ENCODE peak calls at places on chromosome 19, in six cellular contexts. X is activated CD4-positive, alpha-beta T cell treated with anti-CD3 and anti-CD28 coated beads, Interleukin-2, amount 50 U/mL, for 48 hours; Z is T-helper 2 cell; L is cardiac muscle cell; G is mucosa of descending colon; M is stimulated activated CD8-positive, alpha-beta memory T cell treated with anti-CD3 and anti-CD28 coated beads, Interleukin-4, amount 100 ng/mL, for 1 hour. H is an unnamed sample.

GRCh38 chr19:2549701-2550191 is 73.8 kb downstream of the GADD45B start:
- DNase-seq in X (no peak), Z (no peak), L (no peak), G (peak), M (no peak), H (peak)

GRCh38 chr19:18586311-18586710 is 2.3 kb upstream of the REX1BD start:
- DNase-seq in X (no peak), Z (no peak), L (no peak), G (no peak), M (no peak), H (no peak)

GRCh38 chr19:50174100-50174793 is 11.2 kb upstream of the IZUMO2 start:
- DNase-seq in X (no peak), Z (no peak), L (no peak), G (no peak), M (no peak), H (no peak)

GRCh38 chr19:33292595-33293254 is 9.6 kb downstream of the CEBPA start:
- DNase-seq in X (no peak), Z (no peak), L (no peak), G (peak), M (no peak), H (no peak)

GRCh38 chr19:2167896-2168618 is 4.3 kb downstream of the DOT1L start:
- DNase-seq in X (peak), Z (peak), L (peak), G (peak), M (no peak), H (no peak)

GRCh38 chr19:1154731-1155351 is 19.2 kb downstream of the SBNO2 start:
- DNase-seq in X (no peak), Z (no peak), L (no peak), G (peak), M (no peak), H (no peak)

GRCh38 chr19:14582894-14583340 is at the start of gene CLEC17A:
- DNase-seq in X (no peak), Z (no peak), L (no peak), G (peak), M (no peak), H (no peak)

GRCh38 chr19:50646074-50646807 is 3.0 kb upstream of the C19orf81 start:
- DNase-seq in X (no peak), Z (no peak), L (no peak), G (no peak), M (no peak), H (no peak)

GRCh38 chr19:55095260-55096060 is 19.8 kb downstream of the EPS8L1 start:
- DNase-seq in X (no peak), Z (no peak), L (no peak), G (peak), M (no peak), H (no peak)

GRCh38 chr19:55838906-55839305 is 2.6 kb downstream of the NLRP4 start:
- DNase-seq in X (no peak), Z (no peak), L (no peak), G (no peak), M (no peak), H (no peak)

GRCh38 chr19:40348961-40349507 is 539 bp downstream of the PLD3 start:
- DNase-seq in X (peak), Z (no peak), L (no peak), G (no peak), M (no peak), H (peak)

GRCh38 chr19:38044267-38045111 is 137.5 kb downstream of the SIPA1L3 start:
- DNase-seq in X (no peak), Z (no peak), L (no peak), G (no peak), M (no peak), H (no peak)